ENCODE peak calls at places on chromosomes 6 and 20, in seven cellular contexts. M, T, B, D, C, K and I are unnamed samples.

GRCh38 chr6:37187321-37188022 is 17.5 kb downstream of the PIM1 start:
- ATAC-seq in C (no peak), D (no peak), B (no peak), K (peak; percentile 22), M (peak; percentile 77), T (no peak), I (peak; percentile 10)

GRCh38 chr6:119620846-119621570 is 271.4 kb upstream of the MAN1A1 start:
- ATAC-seq in K (no peak), T (peak; percentile 99), M (no peak), D (no peak), B (no peak), C (no peak), I (peak; percentile 46)

GRCh38 chr6:44150317-44150917 is 8.2 kb upstream of the CAPN11 start:
- ATAC-seq in K (no peak), C (no peak), T (no peak), M (no peak), D (no peak), B (no peak), I (no peak)

GRCh38 chr6:168311410-168312124 is 8.0 kb downstream of the DACT2 start:
- ATAC-seq in B (no peak), T (no peak), D (no peak), M (no peak), C (no peak), K (no peak), I (no peak)

GRCh38 chr6:167393731-167394130 is 68.8 kb downstream of the TTLL2 start:
- ATAC-seq in T (no peak), M (no peak), C (no peak), D (no peak), B (no peak), K (no peak), I (no peak)

GRCh38 chr6:119076966-119077642 is 1.4 kb downstream of the FAM184A start:
- ATAC-seq in T (no peak), M (no peak), B (no peak), C (no peak), D (peak; percentile 25), K (no peak), I (no peak)

GRCh38 chr20:58875541-58876134 is 23.1 kb downstream of the GNAS start:
- ATAC-seq in M (no peak), C (no peak), B (no peak), K (no peak), D (no peak), T (peak; percentile 95), I (peak; percentile 84)

GRCh38 chr6:154341876-154342275 is 14.7 kb downstream of the IPCEF1 start:
- ATAC-seq in D (no peak), T (peak; percentile 41), B (no peak), K (no peak), C (no peak), M (no peak), I (no peak)

GRCh38 chr6:37783831-37784584 is 35.5 kb upstream of the ZFAND3 start:
- ATAC-seq in C (peak; percentile 63), D (peak; percentile 72), T (no peak), M (peak; percentile 61), B (peak; percentile 54), K (peak; percentile 85), I (peak; percentile 32)

GRCh38 chr6:83696674-83697073 is 12.2 kb downstream of the SNAP91 start:
- ATAC-seq in C (no peak), K (no peak), B (no peak), M (no peak), T (peak; percentile 79), D (no peak), I (no peak)

GRCh38 chr20:54208492-54209044 is 681 bp downstream of the PFDN4 start:
- ATAC-seq in K (peak; percentile 24), C (no peak), D (peak; percentile 12), T (peak; percentile 38), B (no peak), M (no peak), I (peak; percentile 42)

GRCh38 chr6:79646006-79646405 is 14.9 kb downstream of the SH3BGRL2 start:
- ATAC-seq in B (no peak), T (peak; percentile 19), K (no peak), M (no peak), D (peak; percentile 46), C (peak; percentile 44), I (no peak)

GRCh38 chr6:129211626-129212025 is 328.7 kb downstream of the LAMA2 start:
- ATAC-seq in C (no peak), M (no peak), T (no peak), B (no peak), D (no peak), K (no peak), I (no peak)

GRCh38 chr6:145863988-145864616 is 49.5 kb upstream of the FBXO30 start:
- ATAC-seq in D (no peak), T (no peak), C (no peak), M (peak; percentile 43), B (no peak), K (no peak), I (no peak)

GRCh38 chr6:10733863-10734262 is 11.0 kb downstream of the TMEM14C start:
- ATAC-seq in T (peak; percentile 55), C (no peak), M (no peak), D (no peak), K (no peak), B (no peak), I (peak; percentile 22)

GRCh38 chr6:32154514-32155161 is 697 bp downstream of the PPT2 start:
- ATAC-seq in T (peak; percentile 58), B (peak; percentile 78), D (peak; percentile 79), M (peak; percentile 75), C (peak; percentile 82), K (peak; percentile 69), I (peak; percentile 73)

GRCh38 chr20:23180451-23180921 is 94.4 kb upstream of the CD93 start:
- ATAC-seq in C (no peak), T (no peak), D (no peak), B (no peak), K (peak; percentile 99), M (peak; percentile 34), I (peak; percentile 43)

GRCh38 chr6:134416501-134417154 is 98.7 kb upstream of the SGK1 start:
- ATAC-seq in C (no peak), K (no peak), T (no peak), D (peak; percentile 43), B (no peak), M (peak; percentile 15), I (no peak)

GRCh38 chr6:31007694-31008093 is 2.6 kb upstream of the MUC22 start:
- ATAC-seq in K (no peak), D (no peak), M (peak; percentile 75), C (no peak), T (peak; percentile 82), B (peak; percentile 70), I (peak; percentile 72)

GRCh38 chr20:9040874-9041524 is 27.9 kb upstream of the PLCB4 start:
- ATAC-seq in M (no peak), D (no peak), K (no peak), T (no peak), C (no peak), B (no peak), I (no peak)

GRCh38 chr6:148343028-148343374 is 363 bp downstream of the SASH1 start:
- ATAC-seq in C (no peak), B (no peak), M (no peak), D (no peak), T (peak; percentile 10), K (peak; percentile 4), I (no peak)

GRCh38 chr6:25369043-25369442 is 89.9 kb downstream of the CARMIL1 start:
- ATAC-seq in B (peak; percentile 34), D (no peak), M (no peak), K (peak; percentile 83), T (no peak), C (no peak), I (no peak)